ENCODE peak calls at places on chromosomes 6 and 20, in ten cellular contexts. J is ureter; D is activated CD8-positive, alpha-beta T cell treated with anti-CD3 and anti-CD28 coated beads, Interleukin-2, amount 10 ng/mL, durations not matched to agents 7 days and 5 days; B is activated gamma-delta T cell treated with Interleukin-2 at 50 U/mL for 16 hours; W is stimulated activated CD8-positive, alpha-beta memory T cell treated with anti-CD3 and anti-CD28 coated beads, Interleukin-7, amount 100 ng/mL, for 1 hour; C is NCI-H510A treated with DMSO at 0.1 percent for 48 hours; G is effector CD4-positive, alpha-beta T cell; R is iris pigment epithelial cell; I is uterus; M is frontal cortex. Z is an unnamed sample.

GRCh38 chr6:123402052-123402451 is 234.7 kb downstream of the TRDN start:
- DNase-seq in D (no peak), J (no peak), R (no peak), M (no peak), B (no peak), G (no peak), W (no peak), I (no peak), C (no peak), Z (peak)

GRCh38 chr6:140101367-140101766 is 726.9 kb upstream of the CITED2 start:
- DNase-seq in B (no peak), G (no peak), D (no peak), C (no peak), J (no peak), R (peak), I (no peak), M (no peak), W (no peak), Z (no peak)

GRCh38 chr6:7073810-7074525 is 33.8 kb upstream of the RREB1 start:
- DNase-seq in J (no peak), D (peak), C (no peak), W (no peak), B (peak), G (peak), R (no peak), I (no peak), M (no peak), Z (no peak)

GRCh38 chr20:19210426-19211155 is 1.9 kb upstream of the SLC24A3 start:
- DNase-seq in I (peak), B (no peak), R (peak), W (no peak), J (no peak), C (peak), G (no peak), M (peak), D (no peak), Z (no peak)

GRCh38 chr6:73339340-73339739 is 14.7 kb downstream of the DPPA5 start:
- DNase-seq in C (no peak), B (no peak), M (no peak), I (no peak), J (no peak), W (no peak), D (no peak), G (no peak), R (no peak), Z (no peak)

GRCh38 chr20:54088430-54088829 is 18.0 kb upstream of the BCAS1 start:
- DNase-seq in C (no peak), D (no peak), J (no peak), M (no peak), G (no peak), I (no peak), R (no peak), B (no peak), W (no peak), Z (no peak)

GRCh38 chr6:7213416-7213815 is 99.6 kb downstream of the SSR1 start:
- DNase-seq in R (no peak), W (no peak), C (no peak), I (no peak), M (no peak), J (no peak), B (no peak), G (no peak), D (no peak), Z (no peak)

GRCh38 chr20:19073584-19074198 is 138.8 kb upstream of the SLC24A3 start:
- DNase-seq in D (no peak), G (no peak), I (no peak), C (no peak), J (no peak), R (no peak), W (no peak), M (no peak), B (no peak), Z (peak)

GRCh38 chr6:3699231-3699630 is 52.3 kb downstream of the PXDC1 start:
- DNase-seq in J (no peak), R (no peak), I (no peak), G (no peak), D (no peak), B (no peak), M (no peak), W (no peak), C (no peak), Z (no peak)

GRCh38 chr20:23835716-23836115 is 9.2 kb upstream of the CST2 start:
- DNase-seq in C (no peak), G (no peak), W (no peak), R (no peak), M (no peak), D (no peak), I (no peak), B (no peak), J (no peak), Z (peak)

GRCh38 chr6:163985710-163986109 is 571.2 kb downstream of the QKI start:
- DNase-seq in R (peak), C (no peak), I (no peak), G (no peak), D (no peak), J (no peak), M (no peak), B (no peak), W (no peak), Z (no peak)

GRCh38 chr6:79173378-79173777 is 61.1 kb downstream of the HMGN3 start:
- DNase-seq in I (no peak), G (no peak), B (no peak), J (no peak), W (no peak), M (no peak), R (no peak), D (no peak), C (no peak), Z (peak)

GRCh38 chr6:27078734-27079357 is 168.7 kb upstream of the PRSS16 start:
- DNase-seq in I (no peak), W (no peak), M (no peak), D (peak), B (peak), C (peak), R (peak), J (peak), G (peak), Z (peak)

GRCh38 chr6:11428895-11429294 is 108.7 kb upstream of the TMEM170B start:
- DNase-seq in B (no peak), J (no peak), D (no peak), I (no peak), C (no peak), M (no peak), G (no peak), W (no peak), R (peak), Z (no peak)

GRCh38 chr20:34516874-34517542 is 786 bp downstream of the DYNLRB1 start:
- DNase-seq in M (no peak), I (peak), R (peak), C (no peak), G (peak), W (no peak), D (peak), J (no peak), B (peak), Z (no peak)

GRCh38 chr20:1888796-1889463 is 6.3 kb upstream of the SIRPA start:
- DNase-seq in G (no peak), D (no peak), B (no peak), J (no peak), C (no peak), I (no peak), R (peak), W (no peak), M (no peak), Z (peak)

GRCh38 chr6:17015144-17015543 is 86.7 kb upstream of the STMND1 start:
- DNase-seq in B (no peak), M (no peak), R (no peak), W (no peak), J (no peak), C (no peak), D (no peak), I (no peak), G (no peak), Z (no peak)